ENCODE peak calls at places on chromosomes 3 and 15, in four cellular contexts. M, X, J and P are unnamed samples.

GRCh38 chr15:96338772-96339661 is 8.5 kb downstream of the NR2F2 start:
- DNase-seq in M (no peak), X (no peak), J (peak; percentile 45), P (no peak)

GRCh38 chr3:139198186-139198585 is 145.6 kb upstream of the MRPS22 start:
- DNase-seq in M (no peak), X (no peak), J (no peak), P (no peak)

GRCh38 chr3:106371605-106372292 is 502.9 kb upstream of the CBLB start:
- DNase-seq in M (peak; percentile 53), X (no peak), J (peak; percentile 30), P (no peak)

GRCh38 chr3:58491506-58492384 is at the start of gene KCTD6:
- DNase-seq in M (peak; percentile 92), X (peak; percentile 93), J (peak; percentile 96), P (peak; percentile 81)

GRCh38 chr15:74317820-74318375 is 49.5 kb downstream of the CYP11A1 start:
- DNase-seq in M (peak; percentile 87), X (peak; percentile 84), J (peak; percentile 96), P (peak; percentile 80)

GRCh38 chr3:3127432-3128010 is 781 bp downstream of the TRNT1 start:
- DNase-seq in M (peak; percentile 11), X (no peak), J (no peak), P (no peak)

GRCh38 chr15:99477745-99478525 is 87.8 kb upstream of the MEF2A start:
- DNase-seq in M (no peak), X (no peak), J (no peak), P (no peak)

GRCh38 chr15:98845138-98845884 is 162.3 kb downstream of the PGPEP1L start:
- DNase-seq in M (no peak), X (peak; percentile 37), J (peak; percentile 21), P (no peak)

GRCh38 chr3:14144423-14145075 is 19.7 kb downstream of the TMEM43 start:
- DNase-seq in M (peak; percentile 99), X (peak; percentile 77), J (peak; percentile 100), P (peak; percentile 99)

GRCh38 chr3:55549172-55549571 is 62.1 kb upstream of the WNT5A start:
- DNase-seq in M (peak; percentile 44), X (no peak), J (no peak), P (no peak)

GRCh38 chr15:88623061-88623460 is 1.9 kb downstream of the AEN start:
- DNase-seq in M (peak; percentile 93), X (no peak), J (peak; percentile 63), P (peak; percentile 23)

GRCh38 chr3:125137432-125138033 is 75.0 kb downstream of the SLC12A8 start:
- DNase-seq in M (peak; percentile 76), X (no peak), J (peak; percentile 60), P (no peak)

GRCh38 chr3:127475364-127475763 is 115.2 kb downstream of the TPRA1 start:
- DNase-seq in M (no peak), X (no peak), J (no peak), P (no peak)

GRCh38 chr15:32688151-32688639 is 29.6 kb upstream of the GREM1 start:
- DNase-seq in M (peak; percentile 41), X (no peak), J (no peak), P (no peak)

GRCh38 chr3:20511863-20512262 is 325.9 kb upstream of the SGO1 start:
- DNase-seq in M (peak; percentile 58), X (no peak), J (peak; percentile 72), P (peak; percentile 55)

GRCh38 chr15:86915811-86916331 is 836.2 kb downstream of the AGBL1 start:
- DNase-seq in M (peak; percentile 13), X (peak; percentile 29), J (peak; percentile 58), P (peak; percentile 60)

GRCh38 chr3:38562467-38562925 is 66.4 kb downstream of the EXOG start:
- DNase-seq in M (no peak), X (no peak), J (no peak), P (no peak)

GRCh38 chr15:66919421-66919820 is 146.0 kb upstream of the SMAD3 start:
- DNase-seq in M (no peak), X (no peak), J (no peak), P (no peak)

GRCh38 chr3:52454235-52454937 is 545 bp upstream of the TNNC1 start:
- DNase-seq in M (no peak), X (no peak), J (no peak), P (no peak)
- H3K4me3 ChIP-seq in M (no peak overlapping the region), X (no peak overlapping the region), J (no peak overlapping the region), P (no peak overlapping the region)

DNA sequence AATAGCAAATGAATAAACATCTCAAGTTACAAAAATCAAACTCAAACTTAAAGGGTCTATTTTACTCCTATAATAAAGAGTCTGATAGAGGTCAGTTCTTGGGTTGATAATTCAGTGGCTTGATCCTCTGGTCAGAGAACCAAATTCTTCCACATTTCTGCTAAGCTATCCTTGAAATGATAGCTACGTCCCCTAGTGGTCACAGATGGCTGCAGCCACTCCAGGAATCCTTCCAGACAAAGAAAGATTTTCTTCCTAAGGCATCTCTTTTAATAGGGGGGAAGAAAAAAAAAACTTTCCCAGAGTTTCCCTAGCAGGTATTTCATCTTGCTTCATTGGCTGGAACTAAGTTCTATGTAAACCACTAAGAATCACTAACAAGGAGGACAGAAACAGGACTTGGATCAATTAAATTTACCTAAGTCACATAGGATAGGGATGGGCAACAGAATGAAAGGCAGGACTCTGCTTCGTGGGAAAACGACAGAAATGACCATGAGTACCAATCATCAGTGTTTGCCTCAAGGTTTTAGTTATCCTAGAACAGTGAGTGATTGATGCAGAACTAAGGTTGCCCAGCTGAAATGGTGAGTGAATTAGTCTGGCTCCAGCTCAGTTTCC is 160.7 kb downstream of the STAC start:
- DNase-seq in M (peak; percentile 9), X (peak; percentile 40), J (peak; percentile 66), P (peak; percentile 31)
- TF ChIP-seq CTCF in M (peak; percentile 53), X (peak; percentile 74), J (peak; percentile 98), P (peak; percentile 93)

DNA sequence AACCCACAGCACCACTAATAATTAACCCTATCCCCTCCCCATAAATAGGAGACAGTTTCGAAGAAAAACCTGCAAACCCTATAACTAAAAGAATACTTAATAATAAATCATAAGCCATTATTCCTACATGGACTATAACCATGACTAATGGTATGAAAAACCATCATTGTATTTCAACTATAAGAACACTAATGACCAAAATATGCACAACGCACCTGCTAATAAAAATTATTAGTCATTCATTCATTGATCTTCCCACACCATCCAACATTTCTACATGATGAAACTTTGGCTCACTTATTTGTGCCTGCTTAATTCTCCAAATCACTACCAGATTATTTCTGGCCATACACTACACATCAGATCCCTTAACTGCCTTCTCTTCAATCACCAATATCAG is 16.6 kb downstream of the AQP9 start:
- DNase-seq in M (no peak), X (no peak), J (no peak), P (no peak)
- H3K4me3 ChIP-seq in M (no peak overlapping the region), X (no peak overlapping the region), J (no peak overlapping the region), P (no peak overlapping the region)

DNA sequence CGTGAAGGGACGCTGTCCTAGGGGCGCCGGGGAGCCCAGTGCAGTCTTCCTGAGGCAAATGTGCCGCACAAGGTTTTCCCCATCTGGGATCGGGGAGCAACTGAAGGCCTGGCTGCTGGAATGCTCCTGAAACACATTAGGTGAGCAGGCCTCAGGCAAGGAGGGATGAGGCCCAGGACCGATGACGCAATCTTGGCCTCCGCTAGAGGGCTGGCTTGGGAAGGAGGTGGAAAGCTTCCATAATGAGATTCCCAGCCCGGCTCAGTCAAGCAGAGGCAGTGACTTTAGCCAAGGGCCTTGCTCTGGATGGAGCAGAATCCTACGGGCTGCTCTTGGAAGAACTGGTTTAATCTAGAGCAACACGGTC is 50.8 kb downstream of the CPN2 start:
- DNase-seq in M (peak; percentile 39), X (peak; percentile 79), J (peak; percentile 80), P (peak; percentile 85)
- TF ChIP-seq CTCF in M (no peak), X (no peak), J (peak; percentile 18), P (peak; percentile 33)

GRCh38 chr3:71784201-71784913 is 591 bp downstream of the PROK2 start:
- DNase-seq in M (no peak), X (no peak), J (no peak), P (no peak)
- H3K4me3 ChIP-seq in M (no peak overlapping the region), X (peak overlapping the region; percentile 45), J (no peak overlapping the region), P (no peak overlapping the region)

GRCh38 chr3:187120324-187120723 is 19.0 kb downstream of the RPL39L start:
- DNase-seq in M (no peak), X (no peak), J (no peak), P (no peak)

GRCh38 chr3:187130346-187131066 is 8.8 kb downstream of the RPL39L start:
- DNase-seq in M (peak; percentile 62), X (no peak), J (peak; percentile 89), P (peak; percentile 8)

GRCh38 chr3:187122261-187122660 is 17.0 kb downstream of the RPL39L start:
- DNase-seq in M (peak; percentile 31), X (no peak), J (no peak), P (no peak)

DNA sequence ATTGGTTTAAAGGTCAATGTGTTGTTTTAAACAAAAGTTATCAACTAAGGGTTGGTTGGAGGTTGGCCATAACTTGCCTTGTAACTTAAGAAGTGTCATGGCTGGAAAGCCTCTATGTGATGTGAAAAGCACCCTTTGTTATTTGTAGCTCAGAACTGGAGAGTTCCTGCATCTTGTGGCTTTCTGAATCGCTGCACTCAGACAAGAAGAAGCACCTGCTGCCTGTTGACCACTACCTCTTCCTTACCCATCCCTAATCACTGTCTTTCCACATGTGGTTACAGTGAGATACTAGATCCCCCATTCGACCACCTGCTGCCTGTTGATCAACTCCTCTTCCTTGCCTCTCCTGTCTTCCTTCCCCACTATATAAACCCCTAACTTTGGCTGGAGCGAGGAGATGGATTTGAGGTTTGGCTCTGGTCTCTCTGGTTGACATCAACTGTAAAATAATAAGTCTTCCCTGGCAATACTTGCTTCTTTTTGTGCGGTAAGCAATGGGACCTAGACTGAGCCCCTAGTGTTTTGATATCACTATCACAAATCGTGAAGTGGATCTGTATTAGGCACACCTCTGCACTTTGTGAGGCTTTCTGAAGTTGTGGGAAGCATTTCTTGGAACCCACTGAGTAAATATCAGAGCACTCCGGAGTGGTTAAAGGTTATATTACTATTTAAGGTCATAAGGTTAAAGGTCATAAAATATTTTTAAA is 13.8 kb downstream of the RPL39L start:
- DNase-seq in M (no peak), X (no peak), J (no peak), P (no peak)
- TF ChIP-seq CTCF in M (no peak), X (no peak), J (no peak), P (no peak)

GRCh38 chr15:49421991-49422390 is 1.1 kb upstream of the FGF7 start:
- DNase-seq in M (peak; percentile 81), X (peak; percentile 26), J (peak; percentile 66), P (peak; percentile 38)

GRCh38 chr15:49423906-49424520 is 971 bp downstream of the FGF7 start:
- DNase-seq in M (no peak), X (no peak), J (peak; percentile 24), P (no peak)

GRCh38 chr15:49418811-49419210 is 4.2 kb upstream of the FGF7 start:
- DNase-seq in M (no peak), X (no peak), J (no peak), P (no peak)

GRCh38 chr15:49424954-49425353 is 1.9 kb downstream of the FGF7 start:
- DNase-seq in M (peak; percentile 39), X (no peak), J (no peak), P (no peak)

GRCh38 chr15:49423021-49423420 is at the start of gene FGF7:
- DNase-seq in M (peak; percentile 88), X (no peak), J (peak; percentile 43), P (no peak)
- H3K4me3 ChIP-seq in M (peak within 1 kb of the TSS; percentile 94), X (peak within 1 kb of the TSS; percentile 10), J (peak within 1 kb of the TSS; percentile 38), P (no peak within 1 kb of the TSS)

DNA sequence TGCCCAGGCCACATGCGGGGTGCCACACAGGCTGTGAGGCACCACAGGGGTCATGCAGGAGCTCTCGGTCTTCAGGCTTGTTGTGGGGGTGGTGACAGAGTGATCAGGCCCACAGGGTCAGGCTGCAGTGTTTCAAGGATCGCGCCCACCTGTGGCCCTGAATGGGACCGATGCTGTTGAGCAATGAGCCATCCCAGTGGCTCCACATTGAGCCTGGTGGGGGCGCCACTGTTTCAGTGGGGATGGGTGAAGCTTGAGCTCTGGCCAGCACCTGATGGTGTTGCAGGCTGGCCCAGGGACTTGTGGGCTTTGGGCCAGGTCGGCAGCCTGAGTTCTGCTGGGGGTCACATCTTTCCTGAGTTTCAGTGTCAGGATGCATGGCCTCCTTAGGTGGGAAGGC is 230.1 kb downstream of the UBE3A start:
- DNase-seq in M (no peak), X (no peak), J (no peak), P (no peak)
- TF ChIP-seq CTCF in M (no peak), X (no peak), J (no peak), P (no peak)